ENCODE peak calls at places on chromosomes 5 and 9, in ten cellular contexts. W, Y, R, G, O, D, N, U, X and M are unnamed samples.

GRCh38 chr5:154467655-154468354 is 10.2 kb downstream of the HAND1 start:
- DNase-seq in U (peak), G (no peak), X (no peak), N (peak), O (peak), R (peak), W (peak), D (no peak), Y (peak), M (peak)

GRCh38 chr5:109853362-109853761 is 163.6 kb downstream of the MAN2A1 start:
- DNase-seq in Y (no peak), R (no peak), G (no peak), O (no peak), X (no peak), U (no peak), W (no peak), N (no peak), D (no peak), M (no peak)

GRCh38 chr9:131116281-131117101 is 8.9 kb upstream of the NUP214 start:
- DNase-seq in R (no peak), O (no peak), X (no peak), U (no peak), W (peak), D (no peak), Y (no peak), G (no peak), N (peak), M (no peak)

GRCh38 chr5:78527054-78527884 is 121.3 kb downstream of the LHFPL2 start:
- DNase-seq in D (no peak), Y (no peak), O (no peak), R (no peak), N (peak), U (no peak), W (peak), X (no peak), G (no peak), M (no peak)

GRCh38 chr5:2295476-2295875 is 412.8 kb upstream of the IRX4 start:
- DNase-seq in Y (no peak), G (no peak), W (no peak), D (no peak), X (no peak), N (no peak), O (no peak), R (no peak), U (no peak), M (no peak)

GRCh38 chr9:109001275-109001676 is 12.0 kb downstream of the CTNNAL1 start:
- DNase-seq in D (no peak), G (peak), Y (no peak), U (no peak), O (no peak), R (no peak), W (no peak), X (no peak), N (no peak), M (no peak)

GRCh38 chr9:108040783-108041182 is 551.2 kb upstream of the KLF4 start:
- DNase-seq in N (no peak), O (no peak), X (peak), Y (no peak), G (no peak), W (no peak), D (no peak), U (no peak), R (no peak), M (no peak)

GRCh38 chr5:159106569-159107282 is 7.0 kb upstream of the EBF1 start:
- DNase-seq in W (peak), Y (peak), U (peak), N (peak), D (no peak), O (peak), R (peak), X (no peak), G (no peak), M (peak)

GRCh38 chr9:91395106-91395552 is 28.5 kb downstream of the NFIL3 start:
- DNase-seq in W (no peak), U (no peak), O (no peak), Y (no peak), X (no peak), N (no peak), G (peak), R (no peak), D (no peak), M (no peak)

GRCh38 chr5:91787718-91788117 is 404.6 kb upstream of the ARRDC3 start:
- DNase-seq in D (no peak), O (no peak), W (no peak), N (no peak), Y (no peak), U (no peak), G (peak), R (no peak), X (no peak), M (no peak)

GRCh38 chr5:89967806-89968444 is 441.6 kb downstream of the CETN3 start:
- DNase-seq in N (no peak), X (no peak), Y (no peak), U (no peak), D (no peak), G (peak), W (no peak), R (no peak), O (no peak), M (no peak)

GRCh38 chr9:98021306-98022040 is 35.1 kb upstream of the NANS start:
- DNase-seq in G (no peak), X (peak), W (peak), N (no peak), O (peak), Y (no peak), R (no peak), U (no peak), D (no peak), M (no peak)

GRCh38 chr5:57843016-57843402 is 360.4 kb upstream of the ACTBL2 start:
- DNase-seq in G (no peak), N (no peak), D (no peak), R (no peak), X (no peak), O (no peak), W (no peak), U (no peak), Y (no peak), M (no peak)

GRCh38 chr5:178241259-178241658 is 8.7 kb upstream of the PHYKPL start:
- DNase-seq in G (no peak), Y (no peak), R (no peak), D (no peak), X (no peak), U (no peak), N (no peak), O (peak), W (peak), M (no peak)

GRCh38 chr5:74446673-74447337 is 193.7 kb downstream of the ENC1 start:
- DNase-seq in X (no peak), Y (no peak), U (no peak), O (no peak), D (no peak), R (no peak), W (peak), G (no peak), N (no peak), M (no peak)

GRCh38 chr9:19782005-19782404 is 6.8 kb downstream of the SLC24A2 start:
- DNase-seq in G (no peak), R (no peak), D (no peak), U (no peak), N (peak), X (no peak), O (no peak), Y (no peak), W (no peak), M (no peak)

GRCh38 chr5:20231040-20231439 is 243.0 kb upstream of the CDH18 start:
- DNase-seq in Y (no peak), W (no peak), N (no peak), D (no peak), O (no peak), G (no peak), R (no peak), U (no peak), X (no peak), M (no peak)

GRCh38 chr9:72428329-72428728 is 63.3 kb upstream of the ZFAND5 start:
- DNase-seq in X (no peak), G (peak), Y (no peak), U (no peak), O (no peak), N (no peak), R (no peak), W (no peak), D (no peak), M (no peak)

GRCh38 chr5:95417971-95418370 is 26.8 kb downstream of the FAM81B start:
- DNase-seq in U (no peak), X (no peak), R (no peak), W (no peak), Y (no peak), N (no peak), G (peak), O (no peak), D (no peak), M (no peak)

GRCh38 chr5:35247645-35248034 is 17.4 kb upstream of the PRLR start:
- DNase-seq in O (no peak), N (no peak), W (no peak), X (no peak), D (no peak), U (no peak), G (no peak), R (no peak), Y (no peak), M (no peak)

GRCh38 chr9:114366334-114367128 is 21.3 kb downstream of the AKNA start:
- DNase-seq in O (no peak), R (no peak), X (no peak), U (no peak), Y (no peak), W (no peak), N (no peak), G (peak), D (no peak), M (no peak)